ENCODE peak calls at places on chromosomes 6 and 20, in ten cellular contexts. I is GM20000; G is GM13977; L is nephron progenitor cell; A is HFF-Myc; K is activated T-cell treated with anti-CD3 and anti-CD28 coated beads, Interleukin-2, amount 50 U/mL, for 4 hours; C is AG09319; E is activated naive CD4-positive, alpha-beta T cell treated with anti-CD3 and anti-CD28 coated beads, Interleukin-2, amount 50 U/mL, for 72 hours; B is skeletal muscle cell; O is cardiac muscle cell. V is an unnamed sample.
A peak's percentile ranks its signal among the peaks of the same experiment; 100 is the strongest.

GRCh38 chr20:47543006-47543431 is 41.3 kb downstream of the NCOA3 start:
- DNase-seq in I (peak; percentile 34), G (peak; percentile 41), L (no peak), A (no peak), K (no peak), C (no peak), E (no peak), B (no peak), O (no peak), V (peak; percentile 24)

GRCh38 chr20:14093652-14094051 is 98.3 kb downstream of the MACROD2 start:
- DNase-seq in I (no peak), G (no peak), L (no peak), A (no peak), K (no peak), C (no peak), E (no peak), B (no peak), O (no peak), V (no peak)

GRCh38 chr20:52744441-52744840 is 227.7 kb upstream of the TSHZ2 start:
- DNase-seq in I (no peak), G (no peak), L (no peak), A (no peak), K (no peak), C (no peak), E (no peak), B (no peak), O (no peak), V (no peak)

GRCh38 chr20:20603339-20603990 is 109.0 kb downstream of the RALGAPA2 start:
- DNase-seq in I (peak; percentile 71), G (peak; percentile 79), L (peak; percentile 25), A (peak; percentile 6), K (no peak), C (no peak), E (no peak), B (no peak), O (peak; percentile 7), V (peak; percentile 54)

GRCh38 chr20:51337126-51337805 is 205.3 kb downstream of the NFATC2 start:
- DNase-seq in I (no peak), G (no peak), L (no peak), A (no peak), K (no peak), C (no peak), E (no peak), B (no peak), O (no peak), V (no peak)

GRCh38 chr6:142009647-142010046 is 123.1 kb upstream of the GJE1 start:
- DNase-seq in I (no peak), G (no peak), L (no peak), A (peak; percentile 57), K (no peak), C (peak; percentile 51), E (no peak), B (peak; percentile 64), O (peak; percentile 29), V (no peak)

GRCh38 chr20:56166781-56167465 is 81.6 kb upstream of the MC3R start:
- DNase-seq in I (no peak), G (no peak), L (no peak), A (no peak), K (no peak), C (no peak), E (no peak), B (no peak), O (no peak), V (no peak)

GRCh38 chr6:32852018-32852843 is 1.3 kb downstream of the TAP1 start:
- DNase-seq in I (no peak), G (peak; percentile 47), L (no peak), A (no peak), K (no peak), C (no peak), E (no peak), B (no peak), O (no peak), V (no peak)

GRCh38 chr6:37822851-37823682 is 3.5 kb downstream of the ZFAND3 start:
- DNase-seq in I (no peak), G (no peak), L (no peak), A (no peak), K (peak; percentile 13), C (no peak), E (peak; percentile 33), B (no peak), O (peak; percentile 19), V (no peak)

GRCh38 chr6:43500921-43501320 is 9.2 kb downstream of the LRRC73 start:
- DNase-seq in I (no peak), G (no peak), L (no peak), A (no peak), K (no peak), C (no peak), E (no peak), B (no peak), O (no peak), V (no peak)

GRCh38 chr20:1535420-1536175 is 21.9 kb downstream of the SIRPD start:
- DNase-seq in I (peak; percentile 69), G (peak; percentile 64), L (no peak), A (no peak), K (no peak), C (no peak), E (no peak), B (no peak), O (no peak), V (no peak)

GRCh38 chr6:20692023-20692422 is 157.8 kb downstream of the CDKAL1 start:
- DNase-seq in I (no peak), G (no peak), L (no peak), A (no peak), K (no peak), C (peak; percentile 22), E (no peak), B (no peak), O (no peak), V (no peak)

GRCh38 chr6:44661221-44661609 is 273.7 kb downstream of the CDC5L start:
- DNase-seq in I (no peak), G (no peak), L (no peak), A (peak; percentile 50), K (no peak), C (peak; percentile 60), E (no peak), B (no peak), O (no peak), V (peak; percentile 89)

GRCh38 chr6:36682328-36683144 is 4.0 kb downstream of the CDKN1A start:
- DNase-seq in I (peak; percentile 63), G (peak; percentile 57), L (no peak), A (no peak), K (peak; percentile 61), C (no peak), E (peak; percentile 50), B (no peak), O (no peak), V (no peak)

GRCh38 chr20:36666181-36666740 is 20.3 kb upstream of the SLA2 start:
- DNase-seq in I (no peak), G (no peak), L (no peak), A (no peak), K (no peak), C (no peak), E (no peak), B (no peak), O (peak; percentile 14), V (no peak)

V was measured in kidney glomerular epithelial cell.